ENCODE peak calls at places on chromosomes 12 and 14, in five cellular contexts. P is NAMALWA, V is stomach, W is GM04504, G is ELR. D is an unnamed sample.

GRCh38 chr12:28178775-28179174 is 11.5 kb upstream of the CCDC91 start:
- DNase-seq in P (no peak), V (no peak), W (no peak), G (no peak), D (no peak)

GRCh38 chr12:109637341-109637740 is 63.7 kb downstream of the MVK start:
- DNase-seq in P (no peak), V (no peak), W (no peak), G (no peak), D (no peak)

GRCh38 chr12:6230321-6231110 is 30.3 kb downstream of the CD9 start:
- DNase-seq in P (peak), V (peak), W (no peak), G (no peak), D (no peak)

GRCh38 chr12:75087656-75088055 is 122.0 kb downstream of the KCNC2 start:
- DNase-seq in P (peak), V (no peak), W (no peak), G (peak), D (peak)

GRCh38 chr14:28661171-28661772 is 105.3 kb upstream of the FOXG1 start:
- DNase-seq in P (no peak), V (no peak), W (no peak), G (peak), D (peak)

GRCh38 chr12:87274594-87275245 is 754.5 kb downstream of the C12orf50 start:
- DNase-seq in P (peak), V (no peak), W (no peak), G (peak), D (peak)

GRCh38 chr12:121673013-121673441 is 3.6 kb upstream of the MORN3 start:
- DNase-seq in P (no peak), V (peak), W (no peak), G (no peak), D (no peak)

GRCh38 chr14:100740931-100741330 is 14.2 kb downstream of the DLK1 start:
- DNase-seq in P (no peak), V (no peak), W (no peak), G (no peak), D (no peak)

GRCh38 chr14:93582516-93582915 is 151.8 kb downstream of the UNC79 start:
- DNase-seq in P (no peak), V (no peak), W (no peak), G (no peak), D (no peak)

GRCh38 chr12:130988261-130989175 is 34.8 kb downstream of the ADGRD1 start:
- DNase-seq in P (no peak), V (no peak), W (no peak), G (no peak), D (no peak)